ENCODE peak calls at places on chromosomes 16 and 17, in nine cellular contexts. V, R, D, Y, Q, I, L, C and S are unnamed samples.

GRCh38 chr17:4436381-4436780 is 2.6 kb downstream of the SPNS3 start:
- DNase-seq in V (no peak), R (no peak), D (no peak), Y (no peak), Q (no peak), I (no peak), L (no peak), C (no peak), S (no peak)

GRCh38 chr16:19213885-19214284 is 45.8 kb downstream of the SYT17 start:
- DNase-seq in V (no peak), R (no peak), D (no peak), Y (no peak), Q (no peak), I (no peak), L (no peak), C (no peak), S (no peak)

GRCh38 chr17:43917348-43918025 is 10.2 kb upstream of the MPP2 start:
- DNase-seq in V (no peak), R (no peak), D (no peak), Y (no peak), Q (peak; percentile 44), I (peak; percentile 66), L (peak; percentile 30), C (peak; percentile 32), S (no peak)

GRCh38 chr16:83113317-83113716 is 486.5 kb downstream of the CDH13 start:
- DNase-seq in V (peak; percentile 69), R (peak; percentile 22), D (no peak), Y (no peak), Q (no peak), I (peak; percentile 59), L (no peak), C (peak; percentile 39), S (no peak)

GRCh38 chr17:21303441-21304065 is 19.0 kb downstream of the MAP2K3 start:
- DNase-seq in V (peak; percentile 23), R (no peak), D (no peak), Y (no peak), Q (no peak), I (no peak), L (no peak), C (peak; percentile 2), S (no peak)

GRCh38 chr17:4038076-4038475 is 73.8 kb upstream of the ATP2A3 start:
- DNase-seq in V (no peak), R (no peak), D (no peak), Y (no peak), Q (no peak), I (no peak), L (no peak), C (no peak), S (no peak)

GRCh38 chr17:1865252-1866037 is 35.6 kb downstream of the RPA1 start:
- DNase-seq in V (no peak), R (peak; percentile 56), D (no peak), Y (no peak), Q (no peak), I (no peak), L (peak; percentile 46), C (peak; percentile 37), S (peak; percentile 23)

GRCh38 chr17:836154-836553 is 54.0 kb downstream of the MRM3 start:
- DNase-seq in V (no peak), R (no peak), D (peak; percentile 8), Y (no peak), Q (no peak), I (no peak), L (no peak), C (no peak), S (no peak)

GRCh38 chr17:58991718-58992331 is 114.9 kb downstream of the TRIM37 start:
- DNase-seq in V (no peak), R (no peak), D (no peak), Y (peak; percentile 69), Q (no peak), I (no peak), L (peak; percentile 46), C (no peak), S (no peak)

GRCh38 chr16:82088483-82088882 is 53.4 kb downstream of the HSD17B2 start:
- DNase-seq in V (no peak), R (no peak), D (no peak), Y (no peak), Q (no peak), I (no peak), L (no peak), C (no peak), S (peak; percentile 9)

GRCh38 chr17:61809816-61810392 is 53.4 kb downstream of the BRIP1 start:
- DNase-seq in V (no peak), R (no peak), D (no peak), Y (no peak), Q (no peak), I (no peak), L (no peak), C (no peak), S (no peak)

GRCh38 chr17:6700948-6701307 is 12.2 kb downstream of the SLC13A5 start:
- DNase-seq in V (peak; percentile 26), R (no peak), D (no peak), Y (no peak), Q (no peak), I (no peak), L (no peak), C (no peak), S (no peak)

DNA sequence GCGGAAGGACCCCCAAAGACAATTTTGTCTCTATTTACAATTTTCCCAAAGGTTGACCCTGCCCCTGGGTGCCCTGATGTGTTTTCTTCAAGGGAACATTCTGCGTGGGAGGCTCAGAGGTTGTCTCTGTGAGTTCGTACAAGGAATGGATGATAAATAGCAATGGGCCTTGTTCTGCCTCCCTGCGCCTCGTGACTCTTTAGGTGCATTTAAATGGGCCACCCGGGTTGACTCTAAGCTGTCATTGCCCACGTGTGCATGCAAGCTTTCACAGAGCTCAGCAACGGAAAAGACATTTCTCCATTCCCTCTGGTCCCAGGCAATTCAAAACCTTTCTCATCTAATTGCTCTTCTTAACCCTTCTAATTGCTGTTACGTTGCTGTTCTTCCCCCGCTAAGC is 71.5 kb upstream of the SDK2 start:
- DNase-seq in V (no peak), R (no peak), D (no peak), Y (no peak), Q (no peak), I (no peak), L (no peak), C (no peak), S (no peak)
- H3K27me3 ChIP-seq in V (peaks cover 3% of the 10 kb centered on the region), R (no peaks in the 10 kb centered on the region), D (no peaks in the 10 kb centered on the region), Y (no peaks in the 10 kb centered on the region), Q (no peaks in the 10 kb centered on the region), I (no peaks in the 10 kb centered on the region), L (peaks cover 8% of the 10 kb centered on the region), C (no peaks in the 10 kb centered on the region), S (no peaks in the 10 kb centered on the region)

DNA sequence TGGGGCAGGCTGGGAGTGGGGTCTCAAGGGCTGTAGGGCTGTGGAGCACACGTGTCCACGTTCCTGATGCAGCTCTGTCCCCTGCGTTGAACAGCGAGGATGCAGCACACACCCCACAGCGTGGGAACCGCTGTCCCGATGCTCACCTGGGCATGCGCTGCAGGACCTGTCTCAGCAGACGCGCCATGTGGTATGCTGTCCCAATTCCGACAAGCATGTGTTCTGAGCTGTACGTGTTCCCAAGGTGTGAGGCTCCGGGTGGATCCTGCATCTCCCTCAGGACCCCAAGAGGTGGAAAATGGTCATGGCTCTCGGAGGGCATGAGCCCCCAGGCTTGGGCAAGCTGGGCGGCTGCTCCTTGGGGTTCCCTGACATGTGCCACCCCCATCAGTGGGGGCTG is 34.2 kb downstream of the ENGASE start:
- DNase-seq in V (no peak), R (no peak), D (no peak), Y (no peak), Q (no peak), I (no peak), L (no peak), C (no peak), S (no peak)
- H3K27me3 ChIP-seq in V (no peaks in the 10 kb centered on the region), R (peaks cover 10% of the 10 kb centered on the region), D (peaks cover 23% of the 10 kb centered on the region), Y (peaks cover 4% of the 10 kb centered on the region), Q (peaks cover 6% of the 10 kb centered on the region), I (no peaks in the 10 kb centered on the region), L (peaks cover 16% of the 10 kb centered on the region), C (no peaks in the 10 kb centered on the region), S (peaks cover 4% of the 10 kb centered on the region)

GRCh38 chr17:19791918-19792317 is 43.8 kb upstream of the ALDH3A1 start:
- DNase-seq in V (no peak), R (no peak), D (no peak), Y (no peak), Q (no peak), I (no peak), L (no peak), C (no peak), S (no peak)

GRCh38 chr17:19799796-19800195 is 51.7 kb upstream of the ALDH3A1 start:
- DNase-seq in V (no peak), R (no peak), D (no peak), Y (no peak), Q (no peak), I (no peak), L (no peak), C (no peak), S (peak; percentile 67)

GRCh38 chr17:19800571-19800970 is 52.5 kb upstream of the ALDH3A1 start:
- DNase-seq in V (no peak), R (no peak), D (no peak), Y (no peak), Q (no peak), I (no peak), L (no peak), C (no peak), S (no peak)

GRCh38 chr17:19796457-19796856 is 48.4 kb upstream of the ALDH3A1 start:
- DNase-seq in V (no peak), R (no peak), D (no peak), Y (no peak), Q (no peak), I (no peak), L (no peak), C (no peak), S (no peak)
- H3K27me3 ChIP-seq in V (no peaks in the 10 kb centered on the region), R (no peaks in the 10 kb centered on the region), D (no peaks in the 10 kb centered on the region), Y (no peaks in the 10 kb centered on the region), Q (no peaks in the 10 kb centered on the region), I (no peaks in the 10 kb centered on the region), L (no peaks in the 10 kb centered on the region), C (no peaks in the 10 kb centered on the region), S (no peaks in the 10 kb centered on the region)

GRCh38 chr17:49522329-49522890 is 27.3 kb downstream of the NGFR start:
- DNase-seq in V (no peak), R (peak; percentile 23), D (no peak), Y (no peak), Q (no peak), I (no peak), L (no peak), C (no peak), S (no peak)

GRCh38 chr17:49521088-49521450 is 26.0 kb downstream of the NGFR start:
- DNase-seq in V (no peak), R (peak; percentile 14), D (no peak), Y (no peak), Q (no peak), I (no peak), L (no peak), C (no peak), S (no peak)

GRCh38 chr17:49523706-49524472 is 28.8 kb downstream of the NGFR start:
- DNase-seq in V (no peak), R (peak; percentile 56), D (no peak), Y (no peak), Q (no peak), I (no peak), L (peak; percentile 79), C (no peak), S (peak; percentile 89)

GRCh38 chr17:49521521-49522185 is 26.6 kb downstream of the NGFR start:
- DNase-seq in V (no peak), R (peak; percentile 8), D (no peak), Y (no peak), Q (no peak), I (no peak), L (no peak), C (no peak), S (no peak)

DNA sequence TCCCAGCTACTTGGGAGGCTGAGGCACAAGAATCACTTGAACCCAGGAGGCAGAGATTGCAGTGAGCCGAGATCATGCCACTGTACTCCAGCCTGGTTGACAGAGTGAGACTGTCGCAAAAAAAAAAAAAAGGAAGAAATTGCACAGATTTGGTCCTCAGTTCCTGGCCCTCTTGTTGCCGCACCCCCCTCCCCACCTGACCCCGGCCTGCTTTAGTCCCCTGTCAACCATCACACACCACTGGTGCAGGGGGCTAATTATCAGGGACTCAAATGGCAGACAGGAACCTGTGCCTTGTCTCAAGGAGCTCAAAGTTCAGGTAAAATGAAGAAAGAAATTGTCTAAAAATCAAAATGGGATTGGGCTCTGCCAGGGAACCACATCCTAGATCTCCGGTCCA is 28.1 kb downstream of the NGFR start:
- DNase-seq in V (no peak), R (peak; percentile 31), D (no peak), Y (no peak), Q (no peak), I (no peak), L (no peak), C (no peak), S (no peak)
- H3K27me3 ChIP-seq in V (no peaks in the 10 kb centered on the region), R (peaks cover 4% of the 10 kb centered on the region), D (peaks cover 61% of the 10 kb centered on the region), Y (no peaks in the 10 kb centered on the region), Q (no peaks in the 10 kb centered on the region), I (no peaks in the 10 kb centered on the region), L (no peaks in the 10 kb centered on the region), C (peaks cover 2% of the 10 kb centered on the region), S (no peaks in the 10 kb centered on the region)